ENCODE peak calls at places on chromosomes 4 and X, in eight cellular contexts. One of them, this sample, is unnamed.

GRCh38 chr4:17535906-17536305 is 20.9 kb downstream of the CLRN2 start:
- DNase-seq in fibroblast of lung: no peak
- DNase-seq in transverse colon: no peak
- DNase-seq in astrocyte of the spinal cord: no peak
- DNase-seq in neural progenitor cell: no peak
- DNase-seq in choroid plexus epithelial cell: peak; percentile 14
- DNase-seq in esophagus squamous epithelium: no peak
- DNase-seq in OCI-LY7: no peak
- DNase-seq in this sample: no peak

GRCh38 chr4:8373270-8373972 is 67.1 kb downstream of the ACOX3 start:
- DNase-seq in transverse colon: no peak
- DNase-seq in astrocyte of the spinal cord: no peak
- DNase-seq in esophagus squamous epithelium: no peak
- DNase-seq in choroid plexus epithelial cell: no peak
- DNase-seq in fibroblast of lung: no peak
- DNase-seq in neural progenitor cell: no peak
- DNase-seq in OCI-LY7: no peak
- DNase-seq in this sample: no peak

GRCh38 chr4:7868430-7868775 is 71.3 kb downstream of the AFAP1 start:
- DNase-seq in esophagus squamous epithelium: no peak
- DNase-seq in astrocyte of the spinal cord: no peak
- DNase-seq in fibroblast of lung: no peak
- DNase-seq in OCI-LY7: no peak
- DNase-seq in choroid plexus epithelial cell: no peak
- DNase-seq in transverse colon: no peak
- DNase-seq in neural progenitor cell: no peak
- DNase-seq in this sample: no peak

GRCh38 chr4:140004580-140005314 is 149.2 kb downstream of the MAML3 start:
- DNase-seq in neural progenitor cell: peak; percentile 92
- DNase-seq in astrocyte of the spinal cord: peak; percentile 61
- DNase-seq in fibroblast of lung: peak; percentile 73
- DNase-seq in transverse colon: no peak
- DNase-seq in choroid plexus epithelial cell: peak; percentile 44
- DNase-seq in OCI-LY7: no peak
- DNase-seq in esophagus squamous epithelium: no peak
- DNase-seq in this sample: peak; percentile 66

GRCh38 chrX:53116101-53116500 is 22.2 kb downstream of the KANTR start:
- DNase-seq in OCI-LY7: no peak
- DNase-seq in choroid plexus epithelial cell: peak; percentile 78
- DNase-seq in neural progenitor cell: no peak
- DNase-seq in transverse colon: peak; percentile 14
- DNase-seq in esophagus squamous epithelium: no peak
- DNase-seq in astrocyte of the spinal cord: peak; percentile 73
- DNase-seq in fibroblast of lung: peak; percentile 80
- DNase-seq in this sample: peak; percentile 56

GRCh38 chrX:133681897-133682296 is 266.6 kb upstream of the GPC4 start:
- DNase-seq in choroid plexus epithelial cell: no peak
- DNase-seq in astrocyte of the spinal cord: no peak
- DNase-seq in OCI-LY7: no peak
- DNase-seq in fibroblast of lung: no peak
- DNase-seq in esophagus squamous epithelium: no peak
- DNase-seq in transverse colon: no peak
- DNase-seq in neural progenitor cell: no peak
- DNase-seq in this sample: no peak

GRCh38 chr4:61468091-61468720 is 268.1 kb downstream of the ADGRL3 start:
- DNase-seq in astrocyte of the spinal cord: peak; percentile 90
- DNase-seq in esophagus squamous epithelium: no peak
- DNase-seq in transverse colon: no peak
- DNase-seq in fibroblast of lung: peak; percentile 92
- DNase-seq in neural progenitor cell: no peak
- DNase-seq in OCI-LY7: no peak
- DNase-seq in choroid plexus epithelial cell: peak; percentile 79
- DNase-seq in this sample: no peak

GRCh38 chrX:131045786-131046185 is 12.4 kb upstream of the ARHGAP36 start:
- DNase-seq in OCI-LY7: no peak
- DNase-seq in fibroblast of lung: no peak
- DNase-seq in esophagus squamous epithelium: no peak
- DNase-seq in neural progenitor cell: no peak
- DNase-seq in astrocyte of the spinal cord: no peak
- DNase-seq in choroid plexus epithelial cell: no peak
- DNase-seq in transverse colon: no peak
- DNase-seq in this sample: no peak

GRCh38 chr4:188439641-188440311 is 300.5 kb downstream of the TRIML1 start:
- DNase-seq in neural progenitor cell: no peak
- DNase-seq in fibroblast of lung: no peak
- DNase-seq in esophagus squamous epithelium: no peak
- DNase-seq in choroid plexus epithelial cell: no peak
- DNase-seq in transverse colon: no peak
- DNase-seq in OCI-LY7: no peak
- DNase-seq in astrocyte of the spinal cord: no peak
- DNase-seq in this sample: peak; percentile 40

GRCh38 chr4:3270141-3270611 is 21.2 kb downstream of the MSANTD1 start:
- DNase-seq in astrocyte of the spinal cord: no peak
- DNase-seq in neural progenitor cell: peak; percentile 1
- DNase-seq in choroid plexus epithelial cell: no peak
- DNase-seq in esophagus squamous epithelium: no peak
- DNase-seq in fibroblast of lung: peak; percentile 31
- DNase-seq in transverse colon: no peak
- DNase-seq in OCI-LY7: no peak
- DNase-seq in this sample: no peak

GRCh38 chr4:81424336-81424735 is 47.4 kb downstream of the RASGEF1B start:
- DNase-seq in fibroblast of lung: no peak
- DNase-seq in transverse colon: no peak
- DNase-seq in neural progenitor cell: no peak
- DNase-seq in OCI-LY7: no peak
- DNase-seq in choroid plexus epithelial cell: no peak
- DNase-seq in esophagus squamous epithelium: no peak
- DNase-seq in astrocyte of the spinal cord: no peak
- DNase-seq in this sample: no peak

GRCh38 chr4:8117278-8117682 is 41.3 kb downstream of the ABLIM2 start:
- DNase-seq in choroid plexus epithelial cell: peak; percentile 34
- DNase-seq in astrocyte of the spinal cord: no peak
- DNase-seq in transverse colon: peak; percentile 68
- DNase-seq in fibroblast of lung: no peak
- DNase-seq in neural progenitor cell: peak; percentile 45
- DNase-seq in esophagus squamous epithelium: no peak
- DNase-seq in OCI-LY7: peak; percentile 88
- DNase-seq in this sample: peak; percentile 3

GRCh38 chrX:31931225-31931624 is 859.4 kb upstream of the FTHL17 start:
- DNase-seq in OCI-LY7: no peak
- DNase-seq in fibroblast of lung: peak; percentile 55
- DNase-seq in choroid plexus epithelial cell: peak; percentile 53
- DNase-seq in transverse colon: no peak
- DNase-seq in neural progenitor cell: peak; percentile 6
- DNase-seq in esophagus squamous epithelium: no peak
- DNase-seq in astrocyte of the spinal cord: peak; percentile 43
- DNase-seq in this sample: no peak

GRCh38 chrX:47358387-47359065 is 11.9 kb upstream of the ZNF157 start:
- DNase-seq in fibroblast of lung: no peak
- DNase-seq in neural progenitor cell: no peak
- DNase-seq in OCI-LY7: peak; percentile 32
- DNase-seq in transverse colon: no peak
- DNase-seq in choroid plexus epithelial cell: peak; percentile 12
- DNase-seq in astrocyte of the spinal cord: no peak
- DNase-seq in esophagus squamous epithelium: no peak
- DNase-seq in this sample: no peak

GRCh38 chr4:8939887-8940742 is 68.5 kb upstream of the HMX1 start:
- DNase-seq in choroid plexus epithelial cell: no peak
- DNase-seq in OCI-LY7: no peak
- DNase-seq in esophagus squamous epithelium: no peak
- DNase-seq in fibroblast of lung: no peak
- DNase-seq in astrocyte of the spinal cord: no peak
- DNase-seq in transverse colon: no peak
- DNase-seq in neural progenitor cell: no peak
- DNase-seq in this sample: no peak

GRCh38 chrX:64580035-64580434 is 184.8 kb upstream of the MTMR8 start:
- DNase-seq in OCI-LY7: peak; percentile 70
- DNase-seq in fibroblast of lung: no peak
- DNase-seq in neural progenitor cell: peak; percentile 50
- DNase-seq in esophagus squamous epithelium: no peak
- DNase-seq in astrocyte of the spinal cord: no peak
- DNase-seq in choroid plexus epithelial cell: no peak
- DNase-seq in transverse colon: no peak
- DNase-seq in this sample: no peak

GRCh38 chrX:47162927-47163583 is 18.0 kb downstream of the RBM10 start:
- DNase-seq in OCI-LY7: no peak
- DNase-seq in esophagus squamous epithelium: no peak
- DNase-seq in astrocyte of the spinal cord: no peak
- DNase-seq in neural progenitor cell: no peak
- DNase-seq in fibroblast of lung: no peak
- DNase-seq in choroid plexus epithelial cell: no peak
- DNase-seq in transverse colon: no peak
- DNase-seq in this sample: no peak

DNA sequence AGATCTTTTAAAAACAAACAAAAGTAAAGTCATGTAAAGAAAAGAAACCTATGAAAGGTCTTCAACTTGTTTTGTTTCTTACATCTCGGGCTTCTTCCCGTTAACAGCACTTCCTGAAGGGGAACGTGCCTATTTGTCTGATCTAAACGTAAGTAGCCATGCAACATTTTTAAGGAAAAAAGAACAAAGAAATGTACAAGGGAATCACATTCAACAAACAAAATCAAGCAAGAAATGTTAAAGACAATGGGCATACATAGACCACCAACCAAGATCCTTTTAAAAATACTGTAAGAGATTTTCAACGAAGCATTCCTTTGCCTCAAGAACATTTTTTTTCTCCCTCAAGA is 111.9 kb upstream of the TTC29 start:
- DNase-seq in OCI-LY7: peak; percentile 10
- DNase-seq in esophagus squamous epithelium: no peak
- DNase-seq in choroid plexus epithelial cell: peak; percentile 71
- DNase-seq in astrocyte of the spinal cord: peak; percentile 81
- DNase-seq in fibroblast of lung: peak; percentile 60
- DNase-seq in neural progenitor cell: no peak
- DNase-seq in transverse colon: no peak
- DNase-seq in this sample: peak; percentile 41
- H3K4me3 ChIP-seq in OCI-LY7: peak overlapping the region; percentile 38
- H3K4me3 ChIP-seq in esophagus squamous epithelium: peak overlapping the region; percentile 57
- H3K4me3 ChIP-seq in choroid plexus epithelial cell: peak overlapping the region; percentile 50
- H3K4me3 ChIP-seq in astrocyte of the spinal cord: peak overlapping the region; percentile 23
- H3K4me3 ChIP-seq in fibroblast of lung: peak overlapping the region; percentile 9
- H3K4me3 ChIP-seq in neural progenitor cell: no peak overlapping the region
- H3K4me3 ChIP-seq in transverse colon: no peak overlapping the region
- H3K4me3 ChIP-seq in this sample: peak overlapping the region; percentile 44

GRCh38 chr4:132276989-132277388 is 872.1 kb upstream of the PCDH10 start:
- DNase-seq in fibroblast of lung: no peak
- DNase-seq in choroid plexus epithelial cell: no peak
- DNase-seq in esophagus squamous epithelium: no peak
- DNase-seq in neural progenitor cell: no peak
- DNase-seq in OCI-LY7: no peak
- DNase-seq in astrocyte of the spinal cord: no peak
- DNase-seq in transverse colon: no peak
- DNase-seq in this sample: no peak
- TF ChIP-seq CTCF in fibroblast of lung: no peak
- TF ChIP-seq CTCF in choroid plexus epithelial cell: no peak
- TF ChIP-seq CTCF in esophagus squamous epithelium: no peak
- TF ChIP-seq CTCF in neural progenitor cell: no peak
- TF ChIP-seq CTCF in OCI-LY7: no peak
- TF ChIP-seq CTCF in astrocyte of the spinal cord: no peak
- TF ChIP-seq CTCF in transverse colon: no peak
- TF ChIP-seq CTCF in this sample: no peak

DNA sequence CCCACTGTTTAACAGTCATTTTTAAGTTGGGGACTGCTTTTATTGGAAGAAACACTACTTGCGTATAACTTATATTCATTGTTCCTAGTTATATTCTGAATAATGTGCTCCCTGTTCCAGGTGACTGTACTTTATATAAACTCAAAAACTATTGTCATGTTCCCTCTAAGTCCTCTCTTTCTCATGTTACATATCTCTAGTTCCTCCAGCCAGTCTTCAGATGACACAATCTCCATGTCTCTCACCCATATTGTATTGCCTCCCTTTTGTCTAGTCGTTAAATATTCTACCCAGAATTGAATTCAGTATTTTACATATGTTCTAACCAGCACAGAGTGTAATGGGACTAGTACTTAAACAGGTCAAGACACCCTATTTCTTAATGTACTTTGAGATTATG is 5.3 kb downstream of the VAMP7 start:
- DNase-seq in OCI-LY7: no peak
- DNase-seq in esophagus squamous epithelium: no peak
- DNase-seq in fibroblast of lung: no peak
- DNase-seq in astrocyte of the spinal cord: no peak
- DNase-seq in choroid plexus epithelial cell: no peak
- DNase-seq in neural progenitor cell: no peak
- DNase-seq in transverse colon: no peak
- DNase-seq in this sample: no peak
- H3K4me3 ChIP-seq in OCI-LY7: no peak overlapping the region
- H3K4me3 ChIP-seq in esophagus squamous epithelium: no peak overlapping the region
- H3K4me3 ChIP-seq in fibroblast of lung: no peak overlapping the region
- H3K4me3 ChIP-seq in astrocyte of the spinal cord: no peak overlapping the region
- H3K4me3 ChIP-seq in choroid plexus epithelial cell: no peak overlapping the region
- H3K4me3 ChIP-seq in neural progenitor cell: no peak overlapping the region
- H3K4me3 ChIP-seq in transverse colon: no peak overlapping the region
- H3K4me3 ChIP-seq in this sample: no peak overlapping the region

GRCh38 chr4:184306949-184307348 is 89.3 kb upstream of the ENPP6 start:
- DNase-seq in choroid plexus epithelial cell: peak; percentile 26
- DNase-seq in transverse colon: no peak
- DNase-seq in fibroblast of lung: peak; percentile 36
- DNase-seq in neural progenitor cell: no peak
- DNase-seq in astrocyte of the spinal cord: peak; percentile 22
- DNase-seq in OCI-LY7: no peak
- DNase-seq in esophagus squamous epithelium: no peak
- DNase-seq in this sample: peak; percentile 20

GRCh38 chr4:184309241-184310170 is 91.8 kb upstream of the ENPP6 start:
- DNase-seq in choroid plexus epithelial cell: no peak
- DNase-seq in astrocyte of the spinal cord: no peak
- DNase-seq in neural progenitor cell: no peak
- DNase-seq in esophagus squamous epithelium: no peak
- DNase-seq in transverse colon: no peak
- DNase-seq in fibroblast of lung: no peak
- DNase-seq in OCI-LY7: no peak
- DNase-seq in this sample: no peak

GRCh38 chr4:184310881-184311709 is 93.4 kb upstream of the ENPP6 start:
- DNase-seq in OCI-LY7: no peak
- DNase-seq in fibroblast of lung: no peak
- DNase-seq in transverse colon: peak; percentile 83
- DNase-seq in esophagus squamous epithelium: no peak
- DNase-seq in astrocyte of the spinal cord: no peak
- DNase-seq in neural progenitor cell: no peak
- DNase-seq in choroid plexus epithelial cell: no peak
- DNase-seq in this sample: no peak

GRCh38 chr4:184310171-184310567 is 92.5 kb upstream of the ENPP6 start:
- DNase-seq in fibroblast of lung: no peak
- DNase-seq in choroid plexus epithelial cell: no peak
- DNase-seq in OCI-LY7: peak; percentile 73
- DNase-seq in esophagus squamous epithelium: no peak
- DNase-seq in astrocyte of the spinal cord: no peak
- DNase-seq in transverse colon: peak; percentile 56
- DNase-seq in neural progenitor cell: no peak
- DNase-seq in this sample: no peak

GRCh38 chr4:184306470-184306869 is 88.8 kb upstream of the ENPP6 start:
- DNase-seq in esophagus squamous epithelium: no peak
- DNase-seq in astrocyte of the spinal cord: no peak
- DNase-seq in neural progenitor cell: no peak
- DNase-seq in fibroblast of lung: no peak
- DNase-seq in choroid plexus epithelial cell: no peak
- DNase-seq in OCI-LY7: no peak
- DNase-seq in transverse colon: no peak
- DNase-seq in this sample: no peak
- TF ChIP-seq CTCF in esophagus squamous epithelium: no peak
- TF ChIP-seq CTCF in astrocyte of the spinal cord: no peak
- TF ChIP-seq CTCF in neural progenitor cell: no peak
- TF ChIP-seq CTCF in fibroblast of lung: no peak
- TF ChIP-seq CTCF in choroid plexus epithelial cell: no peak
- TF ChIP-seq CTCF in OCI-LY7: no peak
- TF ChIP-seq CTCF in transverse colon: no peak
- TF ChIP-seq CTCF in this sample: no peak

GRCh38 chr4:36242629-36243354 is 1.5 kb downstream of the ARAP2 start:
- DNase-seq in transverse colon: no peak
- DNase-seq in choroid plexus epithelial cell: no peak
- DNase-seq in OCI-LY7: no peak
- DNase-seq in neural progenitor cell: no peak
- DNase-seq in esophagus squamous epithelium: no peak
- DNase-seq in astrocyte of the spinal cord: peak; percentile 13
- DNase-seq in fibroblast of lung: peak; percentile 45
- DNase-seq in this sample: no peak
- H3K4me3 ChIP-seq in transverse colon: no peak overlapping the region
- H3K4me3 ChIP-seq in choroid plexus epithelial cell: peak overlapping the region; percentile 65
- H3K4me3 ChIP-seq in OCI-LY7: peak overlapping the region; percentile 74
- H3K4me3 ChIP-seq in neural progenitor cell: peak overlapping the region; percentile 79
- H3K4me3 ChIP-seq in esophagus squamous epithelium: peak overlapping the region; percentile 90
- H3K4me3 ChIP-seq in astrocyte of the spinal cord: peak overlapping the region; percentile 60
- H3K4me3 ChIP-seq in fibroblast of lung: no peak overlapping the region
- H3K4me3 ChIP-seq in this sample: no peak overlapping the region

This sample was measured in AG10803.